ENCODE peak calls at places on chromosomes 16 and 17, in ten cellular contexts. One of them, this sample, is unnamed.
A peak's percentile ranks its signal among the peaks of the same experiment; 100 is the strongest.

GRCh38 chr17:18323007-18323406 is 7.9 kb downstream of the SMCR8 start:
- DNase-seq in kidney tubule cell: peak; percentile 57
- DNase-seq in HL-60: no peak
- DNase-seq in mesenteric fat pad: no peak
- DNase-seq in activated CD4-positive, alpha-beta T cell treated with anti-CD3 and anti-CD28 coated beads, Interleukin-2, amount 50 U/mL, for 1 hour: no peak
- DNase-seq in MCF 10A: peak; percentile 38
- DNase-seq in HCT116: no peak
- DNase-seq in NCI-H748 treated with DMSO at 0.1 percent for 48 hours: no peak
- DNase-seq in HTR-8/SVneo: no peak
- DNase-seq in left cardiac atrium: no peak
- DNase-seq in this sample: no peak

GRCh38 chr16:85136705-85137322 is 24.5 kb upstream of the CIBAR2 start:
- DNase-seq in kidney tubule cell: peak; percentile 29
- DNase-seq in HL-60: no peak
- DNase-seq in mesenteric fat pad: no peak
- DNase-seq in activated CD4-positive, alpha-beta T cell treated with anti-CD3 and anti-CD28 coated beads, Interleukin-2, amount 50 U/mL, for 1 hour: no peak
- DNase-seq in MCF 10A: no peak
- DNase-seq in HCT116: no peak
- DNase-seq in NCI-H748 treated with DMSO at 0.1 percent for 48 hours: no peak
- DNase-seq in HTR-8/SVneo: no peak
- DNase-seq in left cardiac atrium: no peak
- DNase-seq in this sample: no peak

GRCh38 chr16:85614338-85615013 is 1.4 kb downstream of the GSE1 start:
- DNase-seq in kidney tubule cell: no peak
- DNase-seq in HL-60: peak; percentile 32
- DNase-seq in mesenteric fat pad: no peak
- DNase-seq in activated CD4-positive, alpha-beta T cell treated with anti-CD3 and anti-CD28 coated beads, Interleukin-2, amount 50 U/mL, for 1 hour: no peak
- DNase-seq in MCF 10A: peak; percentile 19
- DNase-seq in HCT116: no peak
- DNase-seq in NCI-H748 treated with DMSO at 0.1 percent for 48 hours: no peak
- DNase-seq in HTR-8/SVneo: no peak
- DNase-seq in left cardiac atrium: no peak
- DNase-seq in this sample: no peak

GRCh38 chr16:2278272-2278608 is 10.3 kb upstream of the RNPS1 start:
- DNase-seq in kidney tubule cell: no peak
- DNase-seq in HL-60: no peak
- DNase-seq in mesenteric fat pad: no peak
- DNase-seq in activated CD4-positive, alpha-beta T cell treated with anti-CD3 and anti-CD28 coated beads, Interleukin-2, amount 50 U/mL, for 1 hour: no peak
- DNase-seq in MCF 10A: no peak
- DNase-seq in HCT116: no peak
- DNase-seq in NCI-H748 treated with DMSO at 0.1 percent for 48 hours: no peak
- DNase-seq in HTR-8/SVneo: no peak
- DNase-seq in left cardiac atrium: no peak
- DNase-seq in this sample: no peak

GRCh38 chr17:73787036-73787720 is 142.9 kb upstream of the SDK2 start:
- DNase-seq in kidney tubule cell: no peak
- DNase-seq in HL-60: no peak
- DNase-seq in mesenteric fat pad: no peak
- DNase-seq in activated CD4-positive, alpha-beta T cell treated with anti-CD3 and anti-CD28 coated beads, Interleukin-2, amount 50 U/mL, for 1 hour: no peak
- DNase-seq in MCF 10A: no peak
- DNase-seq in HCT116: no peak
- DNase-seq in NCI-H748 treated with DMSO at 0.1 percent for 48 hours: no peak
- DNase-seq in HTR-8/SVneo: no peak
- DNase-seq in left cardiac atrium: no peak
- DNase-seq in this sample: no peak

GRCh38 chr16:85898521-85899442 is at the start of gene IRF8:
- DNase-seq in kidney tubule cell: peak; percentile 68
- DNase-seq in HL-60: no peak
- DNase-seq in mesenteric fat pad: peak; percentile 93
- DNase-seq in activated CD4-positive, alpha-beta T cell treated with anti-CD3 and anti-CD28 coated beads, Interleukin-2, amount 50 U/mL, for 1 hour: peak; percentile 61
- DNase-seq in MCF 10A: no peak
- DNase-seq in HCT116: no peak
- DNase-seq in NCI-H748 treated with DMSO at 0.1 percent for 48 hours: no peak
- DNase-seq in HTR-8/SVneo: peak; percentile 71
- DNase-seq in left cardiac atrium: peak; percentile 80
- DNase-seq in this sample: no peak

GRCh38 chr16:55569025-55569424 is 2.5 kb downstream of the CAPNS2 start:
- DNase-seq in kidney tubule cell: no peak
- DNase-seq in HL-60: peak; percentile 62
- DNase-seq in mesenteric fat pad: no peak
- DNase-seq in activated CD4-positive, alpha-beta T cell treated with anti-CD3 and anti-CD28 coated beads, Interleukin-2, amount 50 U/mL, for 1 hour: no peak
- DNase-seq in MCF 10A: peak; percentile 47
- DNase-seq in HCT116: no peak
- DNase-seq in NCI-H748 treated with DMSO at 0.1 percent for 48 hours: no peak
- DNase-seq in HTR-8/SVneo: no peak
- DNase-seq in left cardiac atrium: no peak
- DNase-seq in this sample: peak; percentile 84

GRCh38 chr16:6804461-6804860 is 528.2 kb upstream of the RBFOX1 start:
- DNase-seq in kidney tubule cell: no peak
- DNase-seq in HL-60: no peak
- DNase-seq in mesenteric fat pad: no peak
- DNase-seq in activated CD4-positive, alpha-beta T cell treated with anti-CD3 and anti-CD28 coated beads, Interleukin-2, amount 50 U/mL, for 1 hour: no peak
- DNase-seq in MCF 10A: no peak
- DNase-seq in HCT116: no peak
- DNase-seq in NCI-H748 treated with DMSO at 0.1 percent for 48 hours: no peak
- DNase-seq in HTR-8/SVneo: no peak
- DNase-seq in left cardiac atrium: no peak
- DNase-seq in this sample: no peak

GRCh38 chr17:37650419-37651003 is 7.3 kb upstream of the DDX52 start:
- DNase-seq in kidney tubule cell: peak; percentile 70
- DNase-seq in HL-60: no peak
- DNase-seq in mesenteric fat pad: no peak
- DNase-seq in activated CD4-positive, alpha-beta T cell treated with anti-CD3 and anti-CD28 coated beads, Interleukin-2, amount 50 U/mL, for 1 hour: no peak
- DNase-seq in MCF 10A: peak; percentile 62
- DNase-seq in HCT116: peak; percentile 41
- DNase-seq in NCI-H748 treated with DMSO at 0.1 percent for 48 hours: peak; percentile 16
- DNase-seq in HTR-8/SVneo: peak; percentile 63
- DNase-seq in left cardiac atrium: no peak
- DNase-seq in this sample: peak; percentile 66

GRCh38 chr17:10117581-10118001 is 80.8 kb downstream of the GAS7 start:
- DNase-seq in kidney tubule cell: no peak
- DNase-seq in HL-60: peak; percentile 58
- DNase-seq in mesenteric fat pad: no peak
- DNase-seq in activated CD4-positive, alpha-beta T cell treated with anti-CD3 and anti-CD28 coated beads, Interleukin-2, amount 50 U/mL, for 1 hour: no peak
- DNase-seq in MCF 10A: no peak
- DNase-seq in HCT116: no peak
- DNase-seq in NCI-H748 treated with DMSO at 0.1 percent for 48 hours: no peak
- DNase-seq in HTR-8/SVneo: no peak
- DNase-seq in left cardiac atrium: no peak
- DNase-seq in this sample: no peak

GRCh38 chr17:14301761-14302401 is 1.0 kb downstream of the HS3ST3B1 start:
- DNase-seq in kidney tubule cell: peak; percentile 20
- DNase-seq in HL-60: peak; percentile 20
- DNase-seq in mesenteric fat pad: no peak
- DNase-seq in activated CD4-positive, alpha-beta T cell treated with anti-CD3 and anti-CD28 coated beads, Interleukin-2, amount 50 U/mL, for 1 hour: peak; percentile 53
- DNase-seq in MCF 10A: peak; percentile 49
- DNase-seq in HCT116: no peak
- DNase-seq in NCI-H748 treated with DMSO at 0.1 percent for 48 hours: no peak
- DNase-seq in HTR-8/SVneo: peak; percentile 13
- DNase-seq in left cardiac atrium: peak; percentile 41
- DNase-seq in this sample: peak; percentile 54

GRCh38 chr16:2687531-2688308 is 5.4 kb downstream of the KCTD5 start:
- DNase-seq in kidney tubule cell: no peak
- DNase-seq in HL-60: no peak
- DNase-seq in mesenteric fat pad: no peak
- DNase-seq in activated CD4-positive, alpha-beta T cell treated with anti-CD3 and anti-CD28 coated beads, Interleukin-2, amount 50 U/mL, for 1 hour: no peak
- DNase-seq in MCF 10A: no peak
- DNase-seq in HCT116: no peak
- DNase-seq in NCI-H748 treated with DMSO at 0.1 percent for 48 hours: no peak
- DNase-seq in HTR-8/SVneo: no peak
- DNase-seq in left cardiac atrium: peak; percentile 10
- DNase-seq in this sample: no peak

GRCh38 chr17:28481081-28481571 is 7.7 kb downstream of the SLC13A2 start:
- DNase-seq in kidney tubule cell: no peak
- DNase-seq in HL-60: no peak
- DNase-seq in mesenteric fat pad: no peak
- DNase-seq in activated CD4-positive, alpha-beta T cell treated with anti-CD3 and anti-CD28 coated beads, Interleukin-2, amount 50 U/mL, for 1 hour: no peak
- DNase-seq in MCF 10A: no peak
- DNase-seq in HCT116: no peak
- DNase-seq in NCI-H748 treated with DMSO at 0.1 percent for 48 hours: no peak
- DNase-seq in HTR-8/SVneo: no peak
- DNase-seq in left cardiac atrium: no peak
- DNase-seq in this sample: no peak

GRCh38 chr16:24257965-24258364 is 1.8 kb downstream of the CACNG3 start:
- DNase-seq in kidney tubule cell: no peak
- DNase-seq in HL-60: no peak
- DNase-seq in mesenteric fat pad: no peak
- DNase-seq in activated CD4-positive, alpha-beta T cell treated with anti-CD3 and anti-CD28 coated beads, Interleukin-2, amount 50 U/mL, for 1 hour: no peak
- DNase-seq in MCF 10A: peak; percentile 57
- DNase-seq in HCT116: no peak
- DNase-seq in NCI-H748 treated with DMSO at 0.1 percent for 48 hours: no peak
- DNase-seq in HTR-8/SVneo: no peak
- DNase-seq in left cardiac atrium: no peak
- DNase-seq in this sample: no peak

GRCh38 chr17:69714659-69715058 is 300.2 kb downstream of the MAP2K6 start:
- DNase-seq in kidney tubule cell: no peak
- DNase-seq in HL-60: no peak
- DNase-seq in mesenteric fat pad: no peak
- DNase-seq in activated CD4-positive, alpha-beta T cell treated with anti-CD3 and anti-CD28 coated beads, Interleukin-2, amount 50 U/mL, for 1 hour: no peak
- DNase-seq in MCF 10A: no peak
- DNase-seq in HCT116: no peak
- DNase-seq in NCI-H748 treated with DMSO at 0.1 percent for 48 hours: no peak
- DNase-seq in HTR-8/SVneo: no peak
- DNase-seq in left cardiac atrium: no peak
- DNase-seq in this sample: no peak

GRCh38 chr16:85393674-85394510 is 219.2 kb upstream of the GSE1 start:
- DNase-seq in kidney tubule cell: peak; percentile 53
- DNase-seq in HL-60: no peak
- DNase-seq in mesenteric fat pad: no peak
- DNase-seq in activated CD4-positive, alpha-beta T cell treated with anti-CD3 and anti-CD28 coated beads, Interleukin-2, amount 50 U/mL, for 1 hour: peak; percentile 63
- DNase-seq in MCF 10A: no peak
- DNase-seq in HCT116: no peak
- DNase-seq in NCI-H748 treated with DMSO at 0.1 percent for 48 hours: no peak
- DNase-seq in HTR-8/SVneo: no peak
- DNase-seq in left cardiac atrium: peak; percentile 73
- DNase-seq in this sample: peak; percentile 51

GRCh38 chr16:7338826-7339225 is 6.2 kb downstream of the RBFOX1 start:
- DNase-seq in kidney tubule cell: no peak
- DNase-seq in HL-60: no peak
- DNase-seq in mesenteric fat pad: no peak
- DNase-seq in activated CD4-positive, alpha-beta T cell treated with anti-CD3 and anti-CD28 coated beads, Interleukin-2, amount 50 U/mL, for 1 hour: no peak
- DNase-seq in MCF 10A: no peak
- DNase-seq in HCT116: no peak
- DNase-seq in NCI-H748 treated with DMSO at 0.1 percent for 48 hours: no peak
- DNase-seq in HTR-8/SVneo: no peak
- DNase-seq in left cardiac atrium: no peak
- DNase-seq in this sample: no peak

GRCh38 chr17:50066995-50067394 is 11.1 kb downstream of the ITGA3 start:
- DNase-seq in kidney tubule cell: no peak
- DNase-seq in HL-60: no peak
- DNase-seq in mesenteric fat pad: no peak
- DNase-seq in activated CD4-positive, alpha-beta T cell treated with anti-CD3 and anti-CD28 coated beads, Interleukin-2, amount 50 U/mL, for 1 hour: no peak
- DNase-seq in MCF 10A: no peak
- DNase-seq in HCT116: no peak
- DNase-seq in NCI-H748 treated with DMSO at 0.1 percent for 48 hours: no peak
- DNase-seq in HTR-8/SVneo: no peak
- DNase-seq in left cardiac atrium: no peak
- DNase-seq in this sample: no peak

GRCh38 chr17:19464033-19465026 is 53.3 kb downstream of the RNF112 start:
- DNase-seq in kidney tubule cell: no peak
- DNase-seq in HL-60: no peak
- DNase-seq in mesenteric fat pad: peak; percentile 69
- DNase-seq in activated CD4-positive, alpha-beta T cell treated with anti-CD3 and anti-CD28 coated beads, Interleukin-2, amount 50 U/mL, for 1 hour: no peak
- DNase-seq in MCF 10A: no peak
- DNase-seq in HCT116: no peak
- DNase-seq in NCI-H748 treated with DMSO at 0.1 percent for 48 hours: no peak
- DNase-seq in HTR-8/SVneo: no peak
- DNase-seq in left cardiac atrium: no peak
- DNase-seq in this sample: peak; percentile 65

GRCh38 chr17:3982113-3982512 is 17.9 kb upstream of the ATP2A3 start:
- DNase-seq in kidney tubule cell: no peak
- DNase-seq in HL-60: no peak
- DNase-seq in mesenteric fat pad: no peak
- DNase-seq in activated CD4-positive, alpha-beta T cell treated with anti-CD3 and anti-CD28 coated beads, Interleukin-2, amount 50 U/mL, for 1 hour: no peak
- DNase-seq in MCF 10A: no peak
- DNase-seq in HCT116: no peak
- DNase-seq in NCI-H748 treated with DMSO at 0.1 percent for 48 hours: no peak
- DNase-seq in HTR-8/SVneo: no peak
- DNase-seq in left cardiac atrium: no peak
- DNase-seq in this sample: no peak

GRCh38 chr17:44797809-44798208 is 32.3 kb downstream of the GJC1 start:
- DNase-seq in kidney tubule cell: no peak
- DNase-seq in HL-60: no peak
- DNase-seq in mesenteric fat pad: no peak
- DNase-seq in activated CD4-positive, alpha-beta T cell treated with anti-CD3 and anti-CD28 coated beads, Interleukin-2, amount 50 U/mL, for 1 hour: no peak
- DNase-seq in MCF 10A: no peak
- DNase-seq in HCT116: no peak
- DNase-seq in NCI-H748 treated with DMSO at 0.1 percent for 48 hours: no peak
- DNase-seq in HTR-8/SVneo: no peak
- DNase-seq in left cardiac atrium: no peak
- DNase-seq in this sample: no peak

GRCh38 chr16:11354733-11355574 is 9.7 kb downstream of the RMI2 start:
- DNase-seq in kidney tubule cell: no peak
- DNase-seq in HL-60: no peak
- DNase-seq in mesenteric fat pad: no peak
- DNase-seq in activated CD4-positive, alpha-beta T cell treated with anti-CD3 and anti-CD28 coated beads, Interleukin-2, amount 50 U/mL, for 1 hour: peak; percentile 60
- DNase-seq in MCF 10A: no peak
- DNase-seq in HCT116: no peak
- DNase-seq in NCI-H748 treated with DMSO at 0.1 percent for 48 hours: no peak
- DNase-seq in HTR-8/SVneo: no peak
- DNase-seq in left cardiac atrium: no peak
- DNase-seq in this sample: peak; percentile 40

GRCh38 chr17:82003411-82004381 is 19.0 kb downstream of the CENPX start:
- DNase-seq in kidney tubule cell: peak; percentile 97
- DNase-seq in HL-60: no peak
- DNase-seq in mesenteric fat pad: no peak
- DNase-seq in activated CD4-positive, alpha-beta T cell treated with anti-CD3 and anti-CD28 coated beads, Interleukin-2, amount 50 U/mL, for 1 hour: no peak
- DNase-seq in MCF 10A: peak; percentile 95
- DNase-seq in HCT116: peak; percentile 84
- DNase-seq in NCI-H748 treated with DMSO at 0.1 percent for 48 hours: no peak
- DNase-seq in HTR-8/SVneo: peak; percentile 92
- DNase-seq in left cardiac atrium: peak; percentile 82
- DNase-seq in this sample: peak; percentile 93

GRCh38 chr17:71801301-71801700 is 319.5 kb upstream of the SOX9 start:
- DNase-seq in kidney tubule cell: no peak
- DNase-seq in HL-60: no peak
- DNase-seq in mesenteric fat pad: no peak
- DNase-seq in activated CD4-positive, alpha-beta T cell treated with anti-CD3 and anti-CD28 coated beads, Interleukin-2, amount 50 U/mL, for 1 hour: no peak
- DNase-seq in MCF 10A: no peak
- DNase-seq in HCT116: no peak
- DNase-seq in NCI-H748 treated with DMSO at 0.1 percent for 48 hours: no peak
- DNase-seq in HTR-8/SVneo: no peak
- DNase-seq in left cardiac atrium: no peak
- DNase-seq in this sample: peak; percentile 96

GRCh38 chr16:3606441-3606840 is 5.0 kb downstream of the SLX4 start:
- DNase-seq in kidney tubule cell: no peak
- DNase-seq in HL-60: no peak
- DNase-seq in mesenteric fat pad: peak; percentile 37
- DNase-seq in activated CD4-positive, alpha-beta T cell treated with anti-CD3 and anti-CD28 coated beads, Interleukin-2, amount 50 U/mL, for 1 hour: no peak
- DNase-seq in MCF 10A: no peak
- DNase-seq in HCT116: no peak
- DNase-seq in NCI-H748 treated with DMSO at 0.1 percent for 48 hours: no peak
- DNase-seq in HTR-8/SVneo: no peak
- DNase-seq in left cardiac atrium: no peak
- DNase-seq in this sample: no peak

GRCh38 chr16:58332997-58333700 is 38.3 kb upstream of the PRSS54 start:
- DNase-seq in kidney tubule cell: no peak
- DNase-seq in HL-60: no peak
- DNase-seq in mesenteric fat pad: no peak
- DNase-seq in activated CD4-positive, alpha-beta T cell treated with anti-CD3 and anti-CD28 coated beads, Interleukin-2, amount 50 U/mL, for 1 hour: no peak
- DNase-seq in MCF 10A: no peak
- DNase-seq in HCT116: no peak
- DNase-seq in NCI-H748 treated with DMSO at 0.1 percent for 48 hours: no peak
- DNase-seq in HTR-8/SVneo: no peak
- DNase-seq in left cardiac atrium: no peak
- DNase-seq in this sample: no peak

GRCh38 chr16:67406111-67406593 is 10.1 kb downstream of the ZDHHC1 start:
- DNase-seq in kidney tubule cell: no peak
- DNase-seq in HL-60: no peak
- DNase-seq in mesenteric fat pad: no peak
- DNase-seq in activated CD4-positive, alpha-beta T cell treated with anti-CD3 and anti-CD28 coated beads, Interleukin-2, amount 50 U/mL, for 1 hour: no peak
- DNase-seq in MCF 10A: no peak
- DNase-seq in HCT116: no peak
- DNase-seq in NCI-H748 treated with DMSO at 0.1 percent for 48 hours: no peak
- DNase-seq in HTR-8/SVneo: no peak
- DNase-seq in left cardiac atrium: no peak
- DNase-seq in this sample: peak; percentile 62

GRCh38 chr16:67248401-67249177 is at the start of gene SLC9A5:
- DNase-seq in kidney tubule cell: peak; percentile 19
- DNase-seq in HL-60: no peak
- DNase-seq in mesenteric fat pad: no peak
- DNase-seq in activated CD4-positive, alpha-beta T cell treated with anti-CD3 and anti-CD28 coated beads, Interleukin-2, amount 50 U/mL, for 1 hour: no peak
- DNase-seq in MCF 10A: no peak
- DNase-seq in HCT116: no peak
- DNase-seq in NCI-H748 treated with DMSO at 0.1 percent for 48 hours: no peak
- DNase-seq in HTR-8/SVneo: peak; percentile 47
- DNase-seq in left cardiac atrium: peak; percentile 43
- DNase-seq in this sample: no peak